ENCODE peak calls at places on chromosomes 11 and 22, in six cellular contexts. A is SK-N-SH, B is K562, H is HepG2, K is GM12878, R is HCT116. N is an unnamed sample. For H4K20me1, the result is how much of the 10 kb centered on the place peaks cover.

GRCh38 chr11:45805305-45806071 is 539 bp downstream of the SLC35C1 start:
- DNase-seq in H (peak), K (no peak), B (peak), A (no peak), R (no peak), N (peak)

GRCh38 chr22:50422961-50423815 is 51.6 kb downstream of the SBF1 start:
- DNase-seq in B (no peak), A (no peak), H (no peak), R (no peak), K (no peak), N (no peak)

GRCh38 chr11:36417154-36417553 is 92.9 kb downstream of the TRAF6 start:
- DNase-seq in H (no peak), K (no peak), B (no peak), A (no peak), R (no peak), N (no peak)

GRCh38 chr22:49885281-49885680 is 31.6 kb downstream of the ZBED4 start:
- DNase-seq in A (no peak), K (no peak), B (no peak), R (no peak), H (no peak), N (no peak)

GRCh38 chr11:94511932-94512781 is at the start of gene C11orf97:
- DNase-seq in H (peak), R (no peak), A (peak), B (peak), K (no peak), N (peak)

GRCh38 chr11:14852571-14853177 is 39.4 kb downstream of the CYP2R1 start:
- DNase-seq in K (no peak), R (peak), A (no peak), H (no peak), B (peak), N (no peak)

GRCh38 chr11:45026835-45027234 is 76.2 kb upstream of the TP53I11 start:
- DNase-seq in R (no peak), K (no peak), A (peak), H (no peak), B (no peak), N (no peak)

GRCh38 chr11:96188625-96189006 is 154.4 kb downstream of the MAML2 start:
- DNase-seq in A (no peak), K (peak), R (no peak), B (peak), H (peak), N (no peak)

GRCh38 chr11:130801287-130802146 is 114.8 kb downstream of the SNX19 start:
- DNase-seq in K (no peak), A (no peak), H (no peak), B (no peak), R (no peak), N (no peak)

GRCh38 chr11:61528114-61528513 is 19.6 kb downstream of the LRRC10B start:
- DNase-seq in A (no peak), B (no peak), R (no peak), H (no peak), K (no peak), N (no peak)
- H4K20me1 ChIP-seq in A (under half), B (under half), R (under half), H (under half), K (under half), N (under half)

DNA sequence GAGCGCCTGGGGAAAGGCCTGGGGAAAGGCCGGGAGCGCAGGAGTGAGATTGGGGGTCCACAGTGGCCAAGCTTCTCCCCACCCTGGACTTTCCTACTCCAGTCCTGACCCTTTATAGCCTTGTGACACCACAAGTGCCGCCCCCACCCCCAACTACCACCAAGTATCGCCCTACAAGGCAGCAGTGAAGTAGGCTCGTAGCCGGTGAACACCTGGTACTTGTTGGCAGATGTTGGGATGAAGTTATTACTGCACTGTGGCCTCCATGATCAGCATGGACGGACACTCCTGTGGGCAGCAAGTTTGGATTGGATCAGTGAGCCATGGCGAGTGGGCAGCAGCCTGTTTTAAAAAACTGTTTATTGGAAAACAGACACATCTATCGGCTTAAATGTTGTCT is 45.0 kb downstream of the EIF3F start:
- DNase-seq in K (no peak), A (peak), R (no peak), H (no peak), B (no peak), N (no peak)
- TF ChIP-seq REST in K (no peak), A (no peak), R (no peak), H (no peak), B (no peak), N (no peak)

DNA sequence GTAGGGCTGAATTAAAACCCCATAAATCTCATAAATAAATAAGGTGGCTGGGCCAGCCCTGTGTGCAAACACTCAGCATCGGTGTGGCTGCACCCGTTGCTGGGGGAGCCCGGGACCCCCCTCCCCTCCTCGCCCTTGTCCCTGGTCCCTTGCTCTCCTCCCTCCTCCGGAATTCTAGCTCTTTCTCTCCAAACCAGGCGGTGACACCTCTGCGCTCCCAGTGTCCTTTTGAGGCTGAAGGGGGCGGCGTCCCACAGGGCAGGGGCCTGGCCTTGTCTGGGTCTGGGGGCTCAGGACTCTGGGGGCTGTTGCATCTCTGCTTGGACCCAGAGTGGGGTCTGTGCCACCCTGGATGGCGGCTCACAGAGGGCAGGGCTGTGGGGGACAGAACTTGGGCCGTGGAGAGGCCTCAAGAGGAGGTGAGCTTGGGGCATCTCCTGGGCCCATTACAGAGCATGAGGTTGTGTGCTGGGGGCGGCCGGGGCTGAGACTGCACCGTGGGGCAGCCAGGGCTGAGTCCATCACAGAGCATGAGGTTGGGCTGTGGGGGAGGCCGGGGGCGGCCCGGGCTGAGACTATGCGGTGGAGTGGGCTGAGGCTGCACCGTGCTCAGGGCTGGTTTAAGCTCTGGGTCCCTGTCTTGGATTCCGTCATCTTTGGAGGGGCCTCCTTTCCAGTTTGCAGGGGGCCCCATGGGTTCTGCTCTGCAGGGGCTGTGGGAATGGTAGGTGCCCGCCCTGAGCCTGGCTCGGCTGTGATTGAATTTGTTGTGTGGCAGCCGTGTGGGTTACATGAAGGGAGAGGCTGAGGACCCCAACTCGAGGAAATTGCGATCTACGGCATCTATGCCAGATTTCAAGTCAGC is 38.2 kb upstream of the MUC5AC start:
- DNase-seq in H (no peak), K (no peak), B (no peak), A (peak), R (no peak), N (no peak)
- H3K27ac ChIP-seq in H (no peak), K (no peak), B (no peak), A (no peak), R (no peak), N (no peak)

GRCh38 chr22:24053481-24054226 is 42.5 kb downstream of the CABIN1 start:
- DNase-seq in A (no peak), R (no peak), B (no peak), K (peak), H (no peak), N (no peak)
- H4K20me1 ChIP-seq in A (under half), R (under half), B (under half), K (under half), H (under half), N (under half)

GRCh38 chr22:47835726-47836125 is 1073.3 kb downstream of the TBC1D22A start:
- DNase-seq in B (no peak), H (peak), A (no peak), R (peak), K (no peak), N (no peak)
- TF ChIP-seq REST in B (no peak), H (no peak), A (no peak), R (no peak), K (no peak), N (no peak)

DNA sequence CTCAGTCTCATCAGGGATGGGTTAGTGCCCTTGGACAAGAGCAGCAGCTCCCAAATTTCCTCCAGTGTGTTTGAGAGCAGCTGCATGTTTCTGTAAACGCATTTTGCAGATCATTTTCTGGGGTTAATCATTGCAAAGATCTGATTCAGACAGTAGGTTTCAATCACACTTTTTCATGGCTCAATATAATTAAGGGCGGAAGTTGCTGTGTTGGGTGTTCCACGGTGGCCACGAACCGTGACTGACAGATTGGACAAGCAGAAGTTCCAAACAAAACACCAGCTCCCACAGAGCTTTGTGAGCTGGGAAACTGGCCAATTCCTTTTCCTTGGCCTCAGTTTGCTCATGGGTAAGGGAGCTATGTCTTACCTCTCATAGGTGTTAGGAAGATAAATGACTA is 8.4 kb upstream of the RASSF10 start:
- DNase-seq in R (no peak), A (no peak), H (no peak), B (no peak), K (no peak), N (no peak)
- H3K27ac ChIP-seq in R (no peak), A (no peak), H (no peak), B (no peak), K (no peak), N (no peak)

DNA sequence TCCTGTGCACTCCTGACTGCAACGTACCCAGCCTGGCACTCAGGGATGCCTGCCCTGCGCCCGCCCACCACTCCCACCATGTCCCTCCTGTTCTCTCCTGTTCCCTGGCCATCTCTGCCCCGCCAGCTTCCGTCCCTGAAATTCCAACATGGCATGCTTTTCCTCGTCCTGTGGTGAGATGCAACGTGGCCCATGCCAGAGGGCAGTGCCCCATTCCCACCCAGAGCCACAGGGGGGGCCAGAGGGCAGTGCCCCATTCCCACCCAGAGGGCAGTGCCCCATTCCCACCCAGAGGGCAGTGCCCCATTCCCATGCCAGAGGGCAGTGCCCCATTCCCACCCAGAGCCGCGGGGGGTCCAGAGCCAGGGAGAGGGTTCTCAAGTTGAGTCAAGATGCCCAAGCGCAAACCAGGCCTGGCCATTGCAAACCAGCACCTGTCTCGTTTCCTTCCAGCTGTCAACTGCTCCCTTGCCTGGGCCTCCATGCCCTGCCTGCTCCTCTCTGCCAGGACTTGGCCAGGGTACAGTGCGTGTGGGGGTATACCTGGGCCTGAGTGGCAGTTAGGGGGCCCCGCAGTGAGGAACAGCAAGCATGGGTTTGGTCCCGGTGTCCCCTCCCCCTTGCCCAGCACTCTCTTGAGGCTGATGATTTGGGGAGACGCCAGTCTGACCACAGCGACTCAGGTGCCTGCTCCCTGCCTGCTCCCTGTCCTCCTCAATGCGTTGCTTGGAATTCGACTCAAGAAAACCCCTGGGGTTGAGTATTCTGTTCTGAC is 14.6 kb downstream of the B3GAT1 start:
- DNase-seq in R (no peak), K (no peak), H (no peak), B (no peak), A (no peak), N (no peak)
- H4K20me1 ChIP-seq in R (under half), K (under half), H (under half), B (under half), A (under half), N (under half)

DNA sequence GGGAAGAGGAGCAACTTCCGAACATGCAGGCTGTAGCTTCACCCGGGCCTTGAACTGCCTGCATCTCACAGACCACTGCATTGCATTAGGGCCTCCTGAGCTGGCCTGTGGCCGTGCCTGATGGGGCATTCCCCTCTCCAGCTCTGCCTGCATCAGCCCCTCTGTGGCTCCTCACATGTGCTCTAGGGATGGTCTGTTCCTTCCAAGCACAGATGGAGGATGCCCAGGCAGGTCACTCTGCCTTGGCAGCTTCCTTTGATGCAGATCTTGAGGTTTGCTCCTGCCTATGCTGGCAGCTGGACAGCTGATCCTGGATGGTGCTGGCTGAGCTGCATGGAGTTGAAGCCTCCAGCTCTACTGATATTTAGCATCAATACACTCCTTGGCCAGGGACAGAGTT is 28.5 kb downstream of the AMPD3 start:
- DNase-seq in K (no peak), H (no peak), B (no peak), A (no peak), R (no peak), N (no peak)
- TF ChIP-seq REST in K (no peak), H (no peak), B (no peak), A (no peak), R (no peak), N (no peak)

DNA sequence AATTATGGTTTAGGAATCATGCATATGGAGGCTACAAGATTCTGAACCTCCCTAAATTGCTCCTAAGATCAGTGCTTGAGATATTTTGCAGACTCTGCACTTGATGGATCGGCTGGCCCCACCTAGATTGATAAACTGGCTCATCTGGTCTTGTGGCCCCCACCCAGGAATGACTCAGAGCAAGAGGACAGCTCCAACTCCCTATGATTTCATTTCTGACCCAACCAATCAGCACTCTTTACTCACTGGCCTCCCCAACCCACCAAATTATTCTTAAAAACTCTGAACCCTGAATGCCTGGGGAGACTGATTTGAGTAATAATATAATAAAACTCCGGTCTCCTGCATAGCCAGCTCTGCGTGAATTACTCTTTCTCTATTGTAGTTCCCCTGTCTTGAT is 246.0 kb downstream of the CSNK2A3 start:
- DNase-seq in R (no peak), K (no peak), A (no peak), H (no peak), B (no peak), N (no peak)
- H3K27ac ChIP-seq in R (no peak), K (no peak), A (no peak), H (no peak), B (no peak), N (no peak)

DNA sequence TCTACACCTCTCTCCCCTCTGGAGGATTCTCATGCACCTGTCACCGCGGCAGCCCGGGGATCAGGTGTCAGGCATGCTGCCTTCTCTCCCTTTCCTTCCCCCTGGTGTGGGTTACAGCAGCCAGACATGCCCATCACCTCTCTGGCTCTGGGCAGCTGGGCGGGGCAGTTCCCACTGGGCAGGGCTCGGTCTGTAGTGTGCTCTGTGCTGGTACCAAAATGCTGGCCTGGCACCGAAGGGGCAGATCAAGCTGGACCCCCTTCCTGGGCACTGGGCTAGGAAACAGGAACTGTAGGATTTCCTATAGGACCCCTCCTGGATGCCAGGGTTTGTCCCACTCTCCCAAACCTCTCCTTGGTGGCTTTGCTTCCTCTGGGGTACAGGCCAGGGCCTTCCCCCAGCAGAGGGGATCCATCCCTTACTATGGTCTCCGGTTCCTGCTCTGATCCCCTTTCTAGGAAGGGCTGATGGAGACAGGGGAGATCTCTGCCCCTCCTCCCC is 821 bp downstream of the GAL3ST1 start:
- DNase-seq in H (no peak), B (no peak), R (no peak), K (no peak), A (no peak), N (peak)
- H4K20me1 ChIP-seq in H (under half), B (under half), R (under half), K (under half), A (under half), N (under half)

N was measured in GM23338.